ENCODE peak calls at places on chromosomes 3 and 15, in four cellular contexts. One of them, this sample, is unnamed.
A peak's percentile ranks its signal among the peaks of the same experiment; 100 is the strongest.

GRCh38 chr3:118479376-118479775 is 555.3 kb downstream of the IGSF11 start:
- DNase-seq in vagina: no peak
- DNase-seq in activated gamma-delta T cell treated with Interleukin-2 at 50 U/mL for 16 hours: no peak
- DNase-seq in Kasumi-1: no peak
- DNase-seq in this sample: no peak

GRCh38 chr3:100562224-100562857 is 47.1 kb upstream of the ADGRG7 start:
- DNase-seq in vagina: no peak
- DNase-seq in activated gamma-delta T cell treated with Interleukin-2 at 50 U/mL for 16 hours: no peak
- DNase-seq in Kasumi-1: no peak
- DNase-seq in this sample: no peak

GRCh38 chr3:124261301-124261700 is 269.4 kb upstream of the ROPN1 start:
- DNase-seq in vagina: no peak
- DNase-seq in activated gamma-delta T cell treated with Interleukin-2 at 50 U/mL for 16 hours: no peak
- DNase-seq in Kasumi-1: no peak
- DNase-seq in this sample: no peak

GRCh38 chr3:31704651-31705179 is 172.0 kb downstream of the STT3B start:
- DNase-seq in vagina: no peak
- DNase-seq in activated gamma-delta T cell treated with Interleukin-2 at 50 U/mL for 16 hours: no peak
- DNase-seq in Kasumi-1: no peak
- DNase-seq in this sample: no peak

GRCh38 chr15:95326689-95327525 is 1003.6 kb upstream of the NR2F2 start:
- DNase-seq in vagina: no peak
- DNase-seq in activated gamma-delta T cell treated with Interleukin-2 at 50 U/mL for 16 hours: no peak
- DNase-seq in Kasumi-1: no peak
- DNase-seq in this sample: no peak

GRCh38 chr3:129599607-129600006 is 6.9 kb downstream of the PLXND1 start:
- DNase-seq in vagina: no peak
- DNase-seq in activated gamma-delta T cell treated with Interleukin-2 at 50 U/mL for 16 hours: no peak
- DNase-seq in Kasumi-1: peak; percentile 81
- DNase-seq in this sample: no peak

GRCh38 chr15:77187751-77188464 is 117.0 kb upstream of the TSPAN3 start:
- DNase-seq in vagina: no peak
- DNase-seq in activated gamma-delta T cell treated with Interleukin-2 at 50 U/mL for 16 hours: no peak
- DNase-seq in Kasumi-1: peak; percentile 78
- DNase-seq in this sample: peak; percentile 74

GRCh38 chr3:170868577-170869239 is 1.3 kb downstream of the RPL22L1 start:
- DNase-seq in vagina: no peak
- DNase-seq in activated gamma-delta T cell treated with Interleukin-2 at 50 U/mL for 16 hours: no peak
- DNase-seq in Kasumi-1: no peak
- DNase-seq in this sample: peak; percentile 9

GRCh38 chr3:133295199-133295901 is 104.5 kb upstream of the BFSP2 start:
- DNase-seq in vagina: no peak
- DNase-seq in activated gamma-delta T cell treated with Interleukin-2 at 50 U/mL for 16 hours: no peak
- DNase-seq in Kasumi-1: no peak
- DNase-seq in this sample: no peak

GRCh38 chr3:2166552-2166951 is 67.9 kb downstream of the CNTN4 start:
- DNase-seq in vagina: no peak
- DNase-seq in activated gamma-delta T cell treated with Interleukin-2 at 50 U/mL for 16 hours: no peak
- DNase-seq in Kasumi-1: peak; percentile 39
- DNase-seq in this sample: peak; percentile 27

GRCh38 chr3:135891121-135891520 is 74.4 kb upstream of the PPP2R3A start:
- DNase-seq in vagina: no peak
- DNase-seq in activated gamma-delta T cell treated with Interleukin-2 at 50 U/mL for 16 hours: no peak
- DNase-seq in Kasumi-1: no peak
- DNase-seq in this sample: no peak

GRCh38 chr3:129014148-129014547 is 13.0 kb downstream of the EFCC1 start:
- DNase-seq in vagina: no peak
- DNase-seq in activated gamma-delta T cell treated with Interleukin-2 at 50 U/mL for 16 hours: no peak
- DNase-seq in Kasumi-1: no peak
- DNase-seq in this sample: no peak

GRCh38 chr3:174951023-174951422 is 91.9 kb downstream of the NAALADL2 start:
- DNase-seq in vagina: no peak
- DNase-seq in activated gamma-delta T cell treated with Interleukin-2 at 50 U/mL for 16 hours: no peak
- DNase-seq in Kasumi-1: no peak
- DNase-seq in this sample: no peak

GRCh38 chr3:141643391-141643790 is 94.7 kb upstream of the RNF7 start:
- DNase-seq in vagina: no peak
- DNase-seq in activated gamma-delta T cell treated with Interleukin-2 at 50 U/mL for 16 hours: no peak
- DNase-seq in Kasumi-1: no peak
- DNase-seq in this sample: no peak

GRCh38 chr15:59668571-59668970 is 11.3 kb upstream of the GTF2A2 start:
- DNase-seq in vagina: no peak
- DNase-seq in activated gamma-delta T cell treated with Interleukin-2 at 50 U/mL for 16 hours: no peak
- DNase-seq in Kasumi-1: peak; percentile 6
- DNase-seq in this sample: no peak

GRCh38 chr3:144865886-144866285 is 894.3 kb downstream of the DIPK2A start:
- DNase-seq in vagina: no peak
- DNase-seq in activated gamma-delta T cell treated with Interleukin-2 at 50 U/mL for 16 hours: no peak
- DNase-seq in Kasumi-1: no peak
- DNase-seq in this sample: no peak

GRCh38 chr15:67061811-67062348 is 3.5 kb upstream of the SMAD3 start:
- DNase-seq in vagina: no peak
- DNase-seq in activated gamma-delta T cell treated with Interleukin-2 at 50 U/mL for 16 hours: no peak
- DNase-seq in Kasumi-1: no peak
- DNase-seq in this sample: no peak

This sample was measured in NAMALWA.